ENCODE peak calls at places on chromosomes 12 and 14, in four cellular contexts. One of them, this sample, is unnamed.

GRCh38 chr12:113467154-113467513 is 4.5 kb downstream of the LHX5 start:
- DNase-seq in HepG2: no peak
- DNase-seq in GM12878: no peak
- DNase-seq in H1: no peak
- DNase-seq in this sample: no peak

GRCh38 chr12:121404734-121405133 is 4.8 kb downstream of the RNF34 start:
- DNase-seq in HepG2: peak
- DNase-seq in GM12878: no peak
- DNase-seq in H1: no peak
- DNase-seq in this sample: no peak

GRCh38 chr12:47085815-47086252 is 6.1 kb upstream of the AMIGO2 start:
- DNase-seq in HepG2: peak
- DNase-seq in GM12878: no peak
- DNase-seq in H1: no peak
- DNase-seq in this sample: no peak

GRCh38 chr14:65239143-65239672 is 136.9 kb upstream of the MAX start:
- DNase-seq in HepG2: peak
- DNase-seq in GM12878: no peak
- DNase-seq in H1: no peak
- DNase-seq in this sample: no peak

GRCh38 chr12:115697341-115697740 is 580.2 kb downstream of the MED13L start:
- DNase-seq in HepG2: no peak
- DNase-seq in GM12878: no peak
- DNase-seq in H1: no peak
- DNase-seq in this sample: no peak

GRCh38 chr12:55446334-55446733 is 2.5 kb downstream of the OR6C2 start:
- DNase-seq in HepG2: peak
- DNase-seq in GM12878: no peak
- DNase-seq in H1: no peak
- DNase-seq in this sample: no peak

GRCh38 chr14:54446201-54446693 is 5.1 kb upstream of the CNIH1 start:
- DNase-seq in HepG2: no peak
- DNase-seq in GM12878: no peak
- DNase-seq in H1: no peak
- DNase-seq in this sample: no peak

GRCh38 chr14:69471916-69472315 is 12.6 kb upstream of the PLEKHD1 start:
- DNase-seq in HepG2: no peak
- DNase-seq in GM12878: no peak
- DNase-seq in H1: no peak
- DNase-seq in this sample: no peak

GRCh38 chr14:60721331-60722162 is 2.6 kb downstream of the SIX4 start:
- DNase-seq in HepG2: peak
- DNase-seq in GM12878: no peak
- DNase-seq in H1: no peak
- DNase-seq in this sample: no peak

GRCh38 chr12:122227341-122227740 is 1.5 kb upstream of the DIABLO start:
- DNase-seq in HepG2: no peak
- DNase-seq in GM12878: no peak
- DNase-seq in H1: no peak
- DNase-seq in this sample: no peak

GRCh38 chr12:81350309-81350708 is 272.4 kb downstream of the ACSS3 start:
- DNase-seq in HepG2: no peak
- DNase-seq in GM12878: no peak
- DNase-seq in H1: no peak
- DNase-seq in this sample: peak

GRCh38 chr12:95553202-95553943 is 2.1 kb upstream of the USP44 start:
- DNase-seq in HepG2: no peak
- DNase-seq in GM12878: no peak
- DNase-seq in H1: no peak
- DNase-seq in this sample: no peak

GRCh38 chr12:124740691-124741137 is 123.0 kb downstream of the SCARB1 start:
- DNase-seq in HepG2: peak
- DNase-seq in GM12878: no peak
- DNase-seq in H1: no peak
- DNase-seq in this sample: no peak

GRCh38 chr12:11968041-11968383 is 102.7 kb upstream of the BCL2L14 start:
- DNase-seq in HepG2: no peak
- DNase-seq in GM12878: no peak
- DNase-seq in H1: no peak
- DNase-seq in this sample: no peak

GRCh38 chr12:11727133-11727664 is 77.7 kb downstream of the ETV6 start:
- DNase-seq in HepG2: peak
- DNase-seq in GM12878: peak
- DNase-seq in H1: no peak
- DNase-seq in this sample: no peak

GRCh38 chr14:27409936-27410335 is 812.1 kb upstream of the NOVA1 start:
- DNase-seq in HepG2: no peak
- DNase-seq in GM12878: no peak
- DNase-seq in H1: no peak
- DNase-seq in this sample: no peak

GRCh38 chr14:105365101-105365500 is 33.2 kb upstream of the TEX22 start:
- DNase-seq in HepG2: no peak
- DNase-seq in GM12878: no peak
- DNase-seq in H1: no peak
- DNase-seq in this sample: no peak

DNA sequence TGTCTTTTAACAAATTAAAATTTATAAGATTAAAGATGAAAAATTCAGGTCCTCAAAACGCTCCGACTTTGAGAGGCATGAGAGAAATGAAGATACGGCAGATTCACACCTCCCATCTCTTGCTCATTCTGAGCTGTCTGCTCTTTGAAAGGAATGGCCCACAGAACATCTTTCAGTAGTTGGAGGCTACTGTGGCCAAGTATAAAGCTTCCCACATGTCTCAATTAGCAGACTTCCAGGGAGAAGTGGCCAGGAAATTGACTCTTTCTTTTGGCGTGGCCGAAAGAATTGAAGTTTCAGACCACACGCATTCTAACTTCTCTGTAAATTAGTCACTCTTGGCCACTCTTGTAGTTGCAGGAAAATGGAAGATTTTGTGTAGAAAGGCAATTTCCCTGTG is 129.2 kb downstream of the DIP2B start:
- DNase-seq in HepG2: no peak
- DNase-seq in GM12878: no peak
- DNase-seq in H1: no peak
- DNase-seq in this sample: no peak
- TF ChIP-seq YY1 in HepG2: no peak
- TF ChIP-seq YY1 in GM12878: no peak
- TF ChIP-seq YY1 in H1: no peak
- TF ChIP-seq YY1 in this sample: no peak

GRCh38 chr12:109595321-109595902 is 21.8 kb downstream of the MVK start:
- DNase-seq in HepG2: no peak
- DNase-seq in GM12878: no peak
- DNase-seq in H1: no peak
- DNase-seq in this sample: no peak
- TF ChIP-seq SUZ12 in HepG2: no peak
- TF ChIP-seq SUZ12 in GM12878: no peak
- TF ChIP-seq SUZ12 in H1: no peak
- TF ChIP-seq SUZ12 in this sample: no peak

DNA sequence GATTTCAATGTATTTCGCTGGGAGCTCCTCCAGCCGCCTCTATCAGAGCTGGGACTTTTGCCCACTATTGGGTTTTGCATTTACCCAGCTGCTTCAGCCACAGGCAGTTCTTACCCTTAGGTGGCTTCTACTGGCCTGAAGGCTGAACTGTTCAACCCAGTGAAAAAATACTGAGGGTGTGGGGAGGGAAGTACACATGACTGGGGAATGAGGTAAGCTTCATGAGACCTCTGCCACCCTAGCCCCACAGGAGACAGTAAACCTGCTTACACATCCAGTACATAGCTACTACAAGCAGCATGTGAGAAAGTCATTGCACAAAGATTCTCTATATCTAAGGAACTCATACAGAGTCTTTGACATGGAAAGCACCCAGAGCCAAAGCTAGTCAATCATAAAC is 411.1 kb downstream of the SYT1 start:
- DNase-seq in HepG2: no peak
- DNase-seq in GM12878: no peak
- DNase-seq in H1: no peak
- DNase-seq in this sample: no peak
- H3K4me3 ChIP-seq in HepG2: no peak
- H3K4me3 ChIP-seq in GM12878: no peak
- H3K4me3 ChIP-seq in H1: no peak
- H3K4me3 ChIP-seq in this sample: no peak

DNA sequence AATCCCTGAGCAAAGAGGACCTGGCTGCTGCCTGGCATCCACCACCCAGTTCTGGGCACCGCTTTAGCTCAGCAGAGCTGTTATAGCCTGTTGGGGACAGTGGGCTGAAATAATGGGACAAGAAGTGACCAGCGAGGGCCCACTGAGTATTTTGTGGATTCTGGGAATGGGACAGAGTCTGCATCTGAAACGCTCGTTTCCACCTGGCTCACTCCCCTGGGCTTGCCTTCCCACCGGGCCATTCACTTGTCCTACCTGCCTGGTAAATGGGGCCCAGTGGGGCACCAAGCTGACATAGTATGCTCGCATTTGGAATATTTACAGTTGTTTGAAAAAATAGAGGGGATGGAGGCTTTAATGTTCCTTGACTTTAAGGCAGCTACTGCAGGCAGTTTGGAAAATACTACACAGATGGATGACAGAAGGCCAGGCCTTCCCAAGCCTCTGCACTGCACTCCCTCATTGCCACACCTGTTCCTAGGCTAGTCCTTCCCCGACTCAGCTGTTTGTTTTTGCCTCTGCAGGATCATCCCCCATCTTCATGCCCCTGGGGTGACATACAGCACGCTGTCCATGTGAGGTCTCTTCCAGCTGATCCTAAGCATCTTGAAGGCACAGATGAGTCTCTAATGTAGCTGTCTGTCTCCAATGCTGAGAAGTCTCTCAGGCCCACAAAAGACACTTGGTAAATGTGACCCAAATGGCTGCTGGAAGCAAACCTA is 61.3 kb upstream of the DICER1 start:
- DNase-seq in HepG2: no peak
- DNase-seq in GM12878: no peak
- DNase-seq in H1: no peak
- DNase-seq in this sample: no peak
- TF ChIP-seq YY1 in HepG2: no peak
- TF ChIP-seq YY1 in GM12878: no peak
- TF ChIP-seq YY1 in H1: no peak
- TF ChIP-seq YY1 in this sample: no peak

GRCh38 chr12:9071976-9072375 is 43.7 kb downstream of the A2M start:
- DNase-seq in HepG2: no peak
- DNase-seq in GM12878: no peak
- DNase-seq in H1: no peak
- DNase-seq in this sample: no peak
- TF ChIP-seq SUZ12 in HepG2: no peak
- TF ChIP-seq SUZ12 in GM12878: no peak
- TF ChIP-seq SUZ12 in H1: no peak
- TF ChIP-seq SUZ12 in this sample: no peak

GRCh38 chr14:97331526-97331925 is 534.3 kb downstream of the VRK1 start:
- DNase-seq in HepG2: no peak
- DNase-seq in GM12878: no peak
- DNase-seq in H1: no peak
- DNase-seq in this sample: no peak
- H3K4me3 ChIP-seq in HepG2: no peak
- H3K4me3 ChIP-seq in GM12878: no peak
- H3K4me3 ChIP-seq in H1: no peak
- H3K4me3 ChIP-seq in this sample: no peak

This sample was measured in NT2/D1.